ENCODE peak calls at places on chromosomes 11 and 22, in four cellular contexts. H is ELR, N is Kasumi-1, C is fibroblast of pulmonary artery. Z is an unnamed sample.
A peak's percentile ranks its signal among the peaks of the same experiment; 100 is the strongest.

GRCh38 chr11:125168875-125169537 is 4.5 kb downstream of the PKNOX2 start:
- DNase-seq in H (no peak), N (no peak), C (peak; percentile 66), Z (no peak)

GRCh38 chr11:77143405-77144020 is 15.5 kb downstream of the MYO7A start:
- DNase-seq in H (no peak), N (no peak), C (no peak), Z (no peak)

GRCh38 chr11:10622108-10622507 is 53.6 kb upstream of the LYVE1 start:
- DNase-seq in H (no peak), N (no peak), C (no peak), Z (no peak)

GRCh38 chr22:36330655-36331305 is 57.0 kb downstream of the MYH9 start:
- DNase-seq in H (peak; percentile 68), N (peak; percentile 58), C (peak; percentile 83), Z (peak; percentile 34)

GRCh38 chr11:103959279-103959930 is 77.0 kb upstream of the DDI1 start:
- DNase-seq in H (peak; percentile 73), N (peak; percentile 28), C (peak; percentile 36), Z (no peak)

GRCh38 chr11:76455331-76455730 is 10.5 kb downstream of the EMSY start:
- DNase-seq in H (no peak), N (no peak), C (peak; percentile 15), Z (no peak)

GRCh38 chr11:65442952-65443351 is 20.4 kb downstream of the NEAT1 start:
- DNase-seq in H (peak; percentile 7), N (no peak), C (peak; percentile 41), Z (peak; percentile 25)

GRCh38 chr11:17224727-17225126 is 16.9 kb upstream of the PIK3C2A start:
- DNase-seq in H (no peak), N (no peak), C (peak; percentile 62), Z (no peak)

GRCh38 chr11:103464420-103464819 is 355.2 kb downstream of the DYNC2H1 start:
- DNase-seq in H (no peak), N (no peak), C (no peak), Z (no peak)

Z was measured in GF-D8.